ENCODE peak calls at places on chromosomes 6 and 20, in five cellular contexts. One of them, this sample, is unnamed.

GRCh38 chr6:30544666-30545272 is 11.5 kb downstream of the GNL1 start:
- DNase-seq in HFFc6: peak; percentile 81
- DNase-seq in cardiac muscle cell: peak; percentile 78
- DNase-seq in WTC11: no peak
- DNase-seq in endothelial cell: no peak
- DNase-seq in this sample: no peak

GRCh38 chr6:101761124-101761601 is 367.7 kb downstream of the GRIK2 start:
- DNase-seq in HFFc6: peak; percentile 81
- DNase-seq in cardiac muscle cell: peak; percentile 95
- DNase-seq in WTC11: no peak
- DNase-seq in endothelial cell: no peak
- DNase-seq in this sample: no peak

GRCh38 chr20:12827796-12828406 is 180.9 kb upstream of the SPTLC3 start:
- DNase-seq in HFFc6: no peak
- DNase-seq in cardiac muscle cell: no peak
- DNase-seq in WTC11: no peak
- DNase-seq in endothelial cell: no peak
- DNase-seq in this sample: peak; percentile 24

GRCh38 chr6:130075879-130076278 is 57.5 kb downstream of the L3MBTL3 start:
- DNase-seq in HFFc6: no peak
- DNase-seq in cardiac muscle cell: no peak
- DNase-seq in WTC11: no peak
- DNase-seq in endothelial cell: no peak
- DNase-seq in this sample: no peak

GRCh38 chr6:156832166-156832743 is 55.1 kb downstream of the ARID1B start:
- DNase-seq in HFFc6: peak; percentile 47
- DNase-seq in cardiac muscle cell: peak; percentile 61
- DNase-seq in WTC11: no peak
- DNase-seq in endothelial cell: no peak
- DNase-seq in this sample: peak; percentile 48

GRCh38 chr6:157760589-157761330 is 62.3 kb upstream of the SNX9 start:
- DNase-seq in HFFc6: peak; percentile 82
- DNase-seq in cardiac muscle cell: peak; percentile 82
- DNase-seq in WTC11: no peak
- DNase-seq in endothelial cell: no peak
- DNase-seq in this sample: no peak

GRCh38 chr6:42791706-42792320 is 10.0 kb downstream of the BICRAL start:
- DNase-seq in HFFc6: no peak
- DNase-seq in cardiac muscle cell: no peak
- DNase-seq in WTC11: no peak
- DNase-seq in endothelial cell: no peak
- DNase-seq in this sample: no peak

GRCh38 chr20:63000036-63000435 is 6.7 kb downstream of the BHLHE23 start:
- DNase-seq in HFFc6: no peak
- DNase-seq in cardiac muscle cell: no peak
- DNase-seq in WTC11: no peak
- DNase-seq in endothelial cell: no peak
- DNase-seq in this sample: no peak

GRCh38 chr20:11921326-11921725 is 3.6 kb downstream of the BTBD3 start:
- DNase-seq in HFFc6: no peak
- DNase-seq in cardiac muscle cell: no peak
- DNase-seq in WTC11: no peak
- DNase-seq in endothelial cell: no peak
- DNase-seq in this sample: peak; percentile 29

GRCh38 chr6:12196326-12196936 is 93.7 kb upstream of the EDN1 start:
- DNase-seq in HFFc6: peak; percentile 33
- DNase-seq in cardiac muscle cell: peak; percentile 59
- DNase-seq in WTC11: no peak
- DNase-seq in endothelial cell: no peak
- DNase-seq in this sample: no peak

GRCh38 chr6:70668499-70668812 is 773 bp downstream of the SMAP1 start:
- DNase-seq in HFFc6: no peak
- DNase-seq in cardiac muscle cell: no peak
- DNase-seq in WTC11: no peak
- DNase-seq in endothelial cell: no peak
- DNase-seq in this sample: no peak

GRCh38 chr6:91087864-91088263 is 501.0 kb upstream of the MAP3K7 start:
- DNase-seq in HFFc6: no peak
- DNase-seq in cardiac muscle cell: no peak
- DNase-seq in WTC11: no peak
- DNase-seq in endothelial cell: no peak
- DNase-seq in this sample: no peak

GRCh38 chr20:5171790-5172164 is 45.0 kb downstream of the CDS2 start:
- DNase-seq in HFFc6: no peak
- DNase-seq in cardiac muscle cell: no peak
- DNase-seq in WTC11: no peak
- DNase-seq in endothelial cell: no peak
- DNase-seq in this sample: no peak

GRCh38 chr20:51428451-51429143 is 113.9 kb downstream of the NFATC2 start:
- DNase-seq in HFFc6: no peak
- DNase-seq in cardiac muscle cell: peak; percentile 76
- DNase-seq in WTC11: peak; percentile 43
- DNase-seq in endothelial cell: peak; percentile 20
- DNase-seq in this sample: no peak

GRCh38 chr6:34358389-34358906 is 34.0 kb downstream of the NUDT3 start:
- DNase-seq in HFFc6: peak; percentile 23
- DNase-seq in cardiac muscle cell: peak; percentile 69
- DNase-seq in WTC11: no peak
- DNase-seq in endothelial cell: no peak
- DNase-seq in this sample: peak; percentile 44

GRCh38 chr6:148973809-148974208 is 227.0 kb downstream of the UST start:
- DNase-seq in HFFc6: peak; percentile 48
- DNase-seq in cardiac muscle cell: peak; percentile 61
- DNase-seq in WTC11: no peak
- DNase-seq in endothelial cell: no peak
- DNase-seq in this sample: no peak

GRCh38 chr6:18099501-18099900 is 23.0 kb downstream of the NHLRC1 start:
- DNase-seq in HFFc6: no peak
- DNase-seq in cardiac muscle cell: no peak
- DNase-seq in WTC11: no peak
- DNase-seq in endothelial cell: no peak
- DNase-seq in this sample: no peak

GRCh38 chr6:15308445-15309213 is 62.8 kb downstream of the JARID2 start:
- DNase-seq in HFFc6: no peak
- DNase-seq in cardiac muscle cell: no peak
- DNase-seq in WTC11: no peak
- DNase-seq in endothelial cell: no peak
- DNase-seq in this sample: no peak

GRCh38 chr6:37024665-37025337 is 19.3 kb downstream of the FGD2 start:
- DNase-seq in HFFc6: peak; percentile 19
- DNase-seq in cardiac muscle cell: no peak
- DNase-seq in WTC11: no peak
- DNase-seq in endothelial cell: no peak
- DNase-seq in this sample: no peak

GRCh38 chr6:14079433-14079832 is 38.1 kb upstream of the CD83 start:
- DNase-seq in HFFc6: no peak
- DNase-seq in cardiac muscle cell: peak; percentile 43
- DNase-seq in WTC11: no peak
- DNase-seq in endothelial cell: no peak
- DNase-seq in this sample: no peak

GRCh38 chr6:39295538-39295937 is 18.7 kb downstream of the KCNK17 start:
- DNase-seq in HFFc6: no peak
- DNase-seq in cardiac muscle cell: no peak
- DNase-seq in WTC11: no peak
- DNase-seq in endothelial cell: no peak
- DNase-seq in this sample: no peak

GRCh38 chr6:131765853-131766135 is 42.0 kb upstream of the ENPP1 start:
- DNase-seq in HFFc6: no peak
- DNase-seq in cardiac muscle cell: no peak
- DNase-seq in WTC11: no peak
- DNase-seq in endothelial cell: no peak
- DNase-seq in this sample: no peak

DNA sequence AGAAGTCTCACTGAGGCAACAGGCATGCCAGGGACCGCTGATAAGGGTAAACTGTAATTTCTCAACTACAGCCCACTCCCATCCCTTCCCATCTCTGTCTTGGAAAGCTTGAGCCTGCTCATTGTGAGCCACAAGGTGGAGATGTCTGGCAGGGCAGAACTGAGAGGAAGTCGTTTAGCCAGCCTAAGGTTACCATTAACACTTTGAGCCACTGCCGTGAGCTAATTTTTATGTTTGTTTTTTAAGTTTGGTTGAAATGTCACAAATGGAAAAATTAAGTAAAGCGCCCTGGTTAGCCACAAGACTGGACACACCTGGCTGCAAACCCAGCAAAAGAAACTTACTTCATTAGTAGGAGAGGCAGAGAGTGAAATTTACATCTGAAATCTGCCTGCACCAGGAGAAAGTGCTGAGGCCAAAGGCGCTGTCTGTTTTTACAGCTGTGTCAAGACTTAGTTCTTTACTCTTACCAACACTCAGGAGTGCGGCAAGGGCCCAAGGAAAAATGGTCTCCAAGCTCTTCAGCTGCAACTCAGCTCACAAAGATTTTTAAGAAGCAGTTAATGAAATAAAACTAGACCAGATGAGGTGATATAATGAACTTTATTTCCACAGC is 50.0 kb upstream of the FAM83C start:
- DNase-seq in HFFc6: no peak
- DNase-seq in cardiac muscle cell: peak; percentile 56
- DNase-seq in WTC11: peak; percentile 18
- DNase-seq in endothelial cell: peak; percentile 27
- DNase-seq in this sample: no peak
- TF ChIP-seq CTCF in HFFc6: peak; percentile 38
- TF ChIP-seq CTCF in cardiac muscle cell: peak; percentile 68
- TF ChIP-seq CTCF in WTC11: no peak
- TF ChIP-seq CTCF in endothelial cell: no peak
- TF ChIP-seq CTCF in this sample: no peak

GRCh38 chr6:2756687-2757224 is 6.0 kb upstream of the MYLK4 start:
- DNase-seq in HFFc6: no peak
- DNase-seq in cardiac muscle cell: no peak
- DNase-seq in WTC11: no peak
- DNase-seq in endothelial cell: no peak
- DNase-seq in this sample: no peak
- TF ChIP-seq CTCF in HFFc6: no peak
- TF ChIP-seq CTCF in cardiac muscle cell: no peak
- TF ChIP-seq CTCF in WTC11: no peak
- TF ChIP-seq CTCF in endothelial cell: no peak
- TF ChIP-seq CTCF in this sample: no peak

DNA sequence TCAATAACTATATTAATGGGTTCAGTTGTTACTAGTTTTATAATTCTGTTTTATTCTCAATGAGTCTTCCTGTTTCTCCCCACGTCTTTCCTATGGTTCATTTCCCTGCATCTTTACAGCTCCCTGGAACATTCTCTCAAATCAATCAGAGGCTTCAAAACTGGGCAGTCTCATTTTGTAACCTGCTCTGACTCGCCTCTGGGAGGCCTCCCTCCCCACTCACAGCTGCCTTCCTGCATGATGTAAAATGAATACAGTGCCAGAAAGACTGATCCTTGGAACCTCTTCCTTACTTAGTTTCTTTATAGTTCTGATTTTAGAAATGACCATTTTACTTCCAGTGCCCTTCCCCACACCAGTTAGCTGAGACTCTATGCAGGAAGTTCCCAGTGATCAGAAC is 103.9 kb downstream of the ESR1 start:
- DNase-seq in HFFc6: no peak
- DNase-seq in cardiac muscle cell: no peak
- DNase-seq in WTC11: no peak
- DNase-seq in endothelial cell: no peak
- DNase-seq in this sample: no peak
- TF ChIP-seq CTCF in HFFc6: no peak
- TF ChIP-seq CTCF in cardiac muscle cell: no peak
- TF ChIP-seq CTCF in WTC11: no peak
- TF ChIP-seq CTCF in endothelial cell: no peak
- TF ChIP-seq CTCF in this sample: no peak

GRCh38 chr20:47704746-47705496 is 80.4 kb downstream of the SULF2 start:
- DNase-seq in HFFc6: no peak
- DNase-seq in cardiac muscle cell: peak; percentile 63
- DNase-seq in WTC11: no peak
- DNase-seq in endothelial cell: no peak
- DNase-seq in this sample: no peak
- TF ChIP-seq CTCF in HFFc6: no peak
- TF ChIP-seq CTCF in cardiac muscle cell: peak; percentile 8
- TF ChIP-seq CTCF in WTC11: no peak
- TF ChIP-seq CTCF in endothelial cell: no peak
- TF ChIP-seq CTCF in this sample: no peak

GRCh38 chr6:33139596-33140206 is 52.6 kb downstream of the COL11A2 start:
- DNase-seq in HFFc6: no peak
- DNase-seq in cardiac muscle cell: peak; percentile 16
- DNase-seq in WTC11: no peak
- DNase-seq in endothelial cell: no peak
- DNase-seq in this sample: no peak

GRCh38 chr6:33140556-33140955 is 51.7 kb downstream of the COL11A2 start:
- DNase-seq in HFFc6: no peak
- DNase-seq in cardiac muscle cell: no peak
- DNase-seq in WTC11: no peak
- DNase-seq in endothelial cell: no peak
- DNase-seq in this sample: no peak

GRCh38 chr6:33142501-33142900 is 49.8 kb downstream of the COL11A2 start:
- DNase-seq in HFFc6: no peak
- DNase-seq in cardiac muscle cell: no peak
- DNase-seq in WTC11: no peak
- DNase-seq in endothelial cell: no peak
- DNase-seq in this sample: no peak

GRCh38 chr6:33144373-33144772 is 47.9 kb downstream of the COL11A2 start:
- DNase-seq in HFFc6: no peak
- DNase-seq in cardiac muscle cell: no peak
- DNase-seq in WTC11: no peak
- DNase-seq in endothelial cell: no peak
- DNase-seq in this sample: no peak

DNA sequence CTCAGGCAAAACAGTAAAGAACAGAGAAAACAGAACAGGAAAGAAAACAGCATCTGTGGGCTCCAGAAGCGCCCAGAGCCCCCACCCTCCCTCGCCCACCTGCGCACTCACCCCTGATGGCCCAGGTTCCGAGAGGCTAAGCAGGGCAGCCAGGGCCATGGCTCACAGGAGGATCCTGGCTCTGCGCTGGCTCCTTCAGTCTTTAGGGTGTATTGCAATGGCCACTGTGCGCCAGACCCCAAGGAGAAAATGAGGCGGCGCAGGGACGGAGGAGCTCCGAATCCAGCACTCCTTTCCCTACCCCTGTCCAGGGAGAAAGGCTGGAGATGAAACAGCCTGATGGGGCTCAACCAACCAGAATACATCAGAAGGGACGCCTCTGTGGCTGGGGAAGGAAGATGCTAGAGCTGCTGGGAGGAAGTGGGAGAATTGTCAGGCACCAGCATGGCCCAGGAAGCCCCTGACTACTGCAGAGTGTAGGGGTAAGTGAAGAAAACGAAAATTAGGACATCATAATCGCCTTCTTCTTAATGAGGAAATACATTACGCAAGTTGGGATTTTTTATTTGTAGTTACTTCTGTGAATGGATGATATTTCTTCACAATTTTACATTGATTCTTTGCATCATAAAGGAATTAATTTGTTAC is 49.0 kb downstream of the COL11A2 start:
- DNase-seq in HFFc6: no peak
- DNase-seq in cardiac muscle cell: no peak
- DNase-seq in WTC11: peak; percentile 50
- DNase-seq in endothelial cell: no peak
- DNase-seq in this sample: no peak
- TF ChIP-seq CTCF in HFFc6: no peak
- TF ChIP-seq CTCF in cardiac muscle cell: no peak
- TF ChIP-seq CTCF in WTC11: no peak
- TF ChIP-seq CTCF in endothelial cell: peak; percentile 36
- TF ChIP-seq CTCF in this sample: no peak

GRCh38 chr20:22438926-22439325 is 145.4 kb downstream of the FOXA2 start:
- DNase-seq in HFFc6: no peak
- DNase-seq in cardiac muscle cell: peak; percentile 1
- DNase-seq in WTC11: peak; percentile 48
- DNase-seq in endothelial cell: peak; percentile 14
- DNase-seq in this sample: no peak
- TF ChIP-seq CTCF in HFFc6: no peak
- TF ChIP-seq CTCF in cardiac muscle cell: peak; percentile 26
- TF ChIP-seq CTCF in WTC11: no peak
- TF ChIP-seq CTCF in endothelial cell: peak; percentile 32
- TF ChIP-seq CTCF in this sample: no peak